ENCODE peak calls at places on chromosomes 4 and X, in four cellular contexts. J, S, P and O are unnamed samples.

GRCh38 chrX:109990582-109991276 is 12.2 kb upstream of the TMEM164 start:
- DNase-seq in P (no peak), S (no peak), J (no peak), O (no peak)

GRCh38 chr4:38075370-38076152 is 115.4 kb downstream of the PTTG2 start:
- DNase-seq in J (peak), P (peak), S (no peak), O (no peak)

GRCh38 chr4:172042714-172043114 is 229.5 kb downstream of the GALNTL6 start:
- DNase-seq in P (no peak), S (no peak), J (no peak), O (peak)

GRCh38 chr4:184282251-184282713 is 64.6 kb upstream of the ENPP6 start:
- DNase-seq in P (no peak), S (no peak), J (no peak), O (no peak)

GRCh38 chr4:143458966-143459365 is 54.5 kb upstream of the SMARCA5 start:
- DNase-seq in J (peak), P (no peak), S (no peak), O (no peak)

GRCh38 chr4:180560896-180561295 is 1682.3 kb upstream of the TENM3 start:
- DNase-seq in P (peak), J (peak), S (no peak), O (peak)

GRCh38 chr4:3471098-3471760 is 8.1 kb downstream of the DOK7 start:
- DNase-seq in J (no peak), P (no peak), S (no peak), O (no peak)

GRCh38 chrX:37383313-37383712 is 34.1 kb downstream of the PRRG1 start:
- DNase-seq in S (no peak), J (peak), P (peak), O (no peak)

GRCh38 chrX:15564981-15565579 is 35.7 kb downstream of the ACE2 start:
- DNase-seq in J (peak), P (peak), S (peak), O (peak)

GRCh38 chr4:40058854-40059253 is 2.2 kb downstream of the N4BP2 start:
- DNase-seq in P (no peak), S (no peak), J (no peak), O (no peak)

GRCh38 chrX:34884693-34885277 is 57.8 kb upstream of the FAM47B start:
- DNase-seq in P (peak), S (no peak), J (peak), O (peak)

GRCh38 chr4:20816287-20816686 is 116.0 kb downstream of the PACRGL start:
- DNase-seq in S (no peak), J (no peak), P (no peak), O (no peak)

GRCh38 chrX:154350429-154351182 is 23.8 kb downstream of the FLNA start:
- DNase-seq in S (no peak), P (no peak), J (no peak), O (no peak)

GRCh38 chr4:88518911-88519310 is 4.7 kb downstream of the PYURF start:
- DNase-seq in S (no peak), P (no peak), J (no peak), O (no peak)

GRCh38 chr4:98745372-98745771 is 87.0 kb upstream of the TSPAN5 start:
- DNase-seq in J (peak), P (peak), S (peak), O (peak)

GRCh38 chrX:149512225-149512885 is 7.2 kb upstream of the IDS start:
- DNase-seq in P (peak), J (peak), S (peak), O (peak)

GRCh38 chr4:115923152-115923551 is 809.7 kb upstream of the NDST4 start:
- DNase-seq in S (no peak), J (no peak), P (no peak), O (no peak)

GRCh38 chr4:115920637-115921036 is 807.2 kb upstream of the NDST4 start:
- DNase-seq in S (no peak), J (no peak), P (no peak), O (no peak)

DNA sequence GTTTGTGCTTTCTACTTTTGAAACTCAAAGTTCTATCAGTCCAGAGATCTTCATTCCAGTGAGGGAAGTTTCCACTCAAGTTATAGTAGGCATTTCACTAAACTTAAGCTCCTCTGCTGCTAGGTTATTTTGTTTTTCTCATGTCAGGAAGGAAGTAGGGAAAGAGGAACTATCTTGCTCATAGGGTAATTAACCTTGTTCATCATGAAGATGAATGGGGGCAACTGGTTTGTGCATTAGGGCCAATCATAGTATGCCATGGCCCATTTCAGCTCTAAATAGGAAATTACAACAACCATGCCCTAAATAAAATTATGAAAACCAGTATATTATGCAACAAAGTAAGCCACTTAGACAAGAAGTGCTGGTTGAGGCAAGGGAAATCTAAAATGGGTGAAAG is 804.7 kb upstream of the NDST4 start:
- DNase-seq in S (no peak), P (no peak), J (no peak), O (no peak)
- H2AFZ ChIP-seq in S (no peak), P (no peak), J (no peak), O (no peak)

DNA sequence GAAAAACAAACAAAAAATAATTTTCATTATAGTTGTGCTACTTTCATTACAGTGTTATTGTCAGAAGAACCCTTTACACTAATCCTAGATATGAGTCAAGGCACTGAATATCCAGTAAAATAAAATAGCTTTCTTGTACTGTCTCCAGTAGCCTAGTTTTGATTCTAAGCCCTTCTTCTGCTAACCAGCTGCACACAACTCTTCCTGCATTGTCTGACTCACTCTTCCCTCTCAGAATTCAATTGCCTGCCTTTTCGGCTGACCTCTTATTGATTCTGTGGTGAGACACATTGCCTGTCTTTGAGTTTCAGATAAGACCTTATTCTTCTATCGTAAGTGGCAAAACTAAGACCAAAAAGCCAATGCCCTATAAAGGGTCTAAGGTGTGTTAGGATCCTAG is 26.7 kb upstream of the PCDH18 start:
- DNase-seq in P (peak), S (no peak), J (peak), O (peak)
- H2AFZ ChIP-seq in P (no peak), S (no peak), J (no peak), O (no peak)

GRCh38 chr4:64564126-64564525 is 154.9 kb upstream of the TECRL start:
- DNase-seq in P (no peak), S (no peak), J (no peak), O (no peak)
- H2AFZ ChIP-seq in P (no peak), S (no peak), J (no peak), O (peak)

GRCh38 chr4:28357985-28358384 is 1497.3 kb downstream of the STIM2 start:
- DNase-seq in S (no peak), J (peak), P (no peak), O (peak)
- H2AFZ ChIP-seq in S (no peak), J (no peak), P (no peak), O (no peak)

GRCh38 chr4:189787216-189788031 is 153.2 kb upstream of the FRG1 start:
- DNase-seq in S (no peak), J (peak), P (peak), O (no peak)

DNA sequence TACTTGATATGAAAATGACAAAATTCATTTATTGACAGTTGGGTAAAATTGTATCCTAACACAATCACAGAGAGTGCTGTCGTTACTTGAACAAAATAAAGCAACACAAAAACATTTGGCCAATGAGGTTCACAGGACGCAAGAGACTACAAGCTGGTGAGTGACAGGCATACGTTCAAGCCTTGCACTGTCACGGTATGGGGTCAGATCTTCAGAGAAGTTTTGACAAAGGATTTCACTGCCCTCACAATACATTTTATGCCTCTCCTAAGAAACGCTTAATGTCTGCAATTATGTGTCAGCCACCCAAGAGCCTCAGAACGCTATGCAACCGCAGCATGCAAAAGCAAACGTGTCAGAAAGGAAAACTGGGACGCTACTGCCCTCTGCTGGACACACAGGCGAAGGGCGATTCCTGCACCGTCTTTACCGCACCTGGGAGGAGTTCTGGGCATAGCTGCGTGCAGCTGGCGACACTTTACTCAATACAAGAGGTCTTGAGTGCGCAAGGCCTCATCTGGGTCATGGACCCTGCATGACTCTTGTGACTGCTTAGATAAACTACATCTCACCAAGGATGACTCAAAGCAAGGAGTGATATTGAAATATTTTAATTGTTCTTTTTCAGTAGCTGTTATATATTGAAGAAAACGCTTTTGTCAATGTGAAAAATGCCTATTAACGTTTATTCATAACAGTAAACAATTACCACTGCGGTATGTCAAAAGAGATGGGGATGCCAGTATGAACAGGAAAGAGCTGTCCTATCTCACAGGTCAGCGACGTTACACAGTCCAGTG is 147.7 kb upstream of the FRG1 start:
- DNase-seq in J (peak), S (peak), P (peak), O (peak)
- H2AFZ ChIP-seq in J (no peak), S (no peak), P (no peak), O (no peak)

GRCh38 chr4:178556796-178557195 is 1114.6 kb upstream of the AGA start:
- DNase-seq in J (no peak), S (no peak), P (no peak), O (peak)
- H2AFZ ChIP-seq in J (no peak), S (no peak), P (no peak), O (no peak)

GRCh38 chr4:130233377-130234047 is 1137.6 kb downstream of the C4orf33 start:
- DNase-seq in P (peak), S (no peak), J (peak), O (peak)
- H2AFZ ChIP-seq in P (no peak), S (peak), J (peak), O (peak)

GRCh38 chr4:67934628-67935027 is 28.7 kb downstream of the TMPRSS11A start:
- DNase-seq in P (no peak), S (no peak), J (no peak), O (no peak)
- H2AFZ ChIP-seq in P (no peak), S (no peak), J (no peak), O (no peak)

DNA sequence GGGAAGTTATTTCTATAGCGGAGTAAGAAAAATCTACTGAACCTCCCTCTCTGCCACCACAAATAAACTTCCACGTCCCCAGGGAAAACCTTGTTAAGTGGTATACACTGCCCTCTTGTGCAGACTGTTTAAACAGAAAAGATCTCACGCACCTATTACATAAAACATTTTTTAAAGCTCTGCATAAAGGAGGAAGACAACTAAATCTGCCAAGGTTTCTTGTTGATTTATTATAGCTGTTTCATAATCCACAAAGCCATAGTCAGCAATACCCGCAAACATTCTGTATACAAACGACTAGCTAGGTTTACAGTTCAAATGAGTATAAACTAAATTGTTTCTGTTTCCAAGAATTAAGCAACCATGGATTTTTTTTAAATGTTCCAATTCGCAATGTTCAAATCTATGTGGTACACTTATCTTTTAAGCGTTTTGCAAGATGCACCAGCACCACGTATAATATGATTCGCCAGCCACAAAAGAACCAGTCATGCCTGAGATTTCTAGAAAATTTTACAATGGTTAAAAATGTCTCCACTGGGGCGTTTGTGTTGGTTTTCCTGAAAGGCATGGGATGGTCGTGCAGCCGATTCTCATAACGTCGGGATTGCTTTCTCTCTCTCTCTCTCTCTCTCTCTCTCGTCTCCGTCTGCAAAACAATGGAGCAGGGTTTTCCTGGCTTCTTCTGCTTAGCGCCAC is 164.6 kb downstream of the PRKX start:
- DNase-seq in S (peak), P (peak), J (peak), O (peak)
- H2AFZ ChIP-seq in S (peak), P (no peak), J (no peak), O (peak)